ENCODE peak calls at places on chromosomes 2 and 18, in nine cellular contexts. C is cardiac muscle cell; N is neural progenitor cell; R is osteocyte; K is NCI-H2081 treated with DMSO at 0.1 percent for 48 hours; F is activated CD8-positive, alpha-beta memory T cell treated with anti-CD3 and anti-CD28 coated beads for 1 hour; M is lower lobe of right lung; U is M059J; P is progenitor cell of endocrine pancreas. T is an unnamed sample.

GRCh38 chr2:101850991-101851390 is 140.8 kb upstream of the IL1R2 start:
- DNase-seq in N (no peak), P (no peak), M (no peak), R (no peak), K (no peak), C (no peak), F (no peak), U (no peak), T (no peak)

GRCh38 chr2:176814740-176815367 is 397.7 kb upstream of the HNRNPA3 start:
- DNase-seq in U (peak; percentile 25), P (no peak), N (peak; percentile 38), M (no peak), F (no peak), K (peak; percentile 44), R (no peak), C (peak; percentile 13), T (no peak)

GRCh38 chr2:178550352-178550751 is 70.1 kb downstream of the PLEKHA3 start:
- DNase-seq in F (no peak), P (no peak), C (no peak), M (no peak), R (no peak), N (no peak), U (no peak), K (no peak), T (no peak)

GRCh38 chr2:188628989-188629889 is 337.6 kb downstream of the GULP1 start:
- DNase-seq in R (no peak), F (no peak), N (peak; percentile 55), C (peak; percentile 45), U (peak; percentile 98), K (no peak), P (no peak), M (no peak), T (no peak)

GRCh38 chr18:29523371-29523770 is 1346.4 kb upstream of the CDH2 start:
- DNase-seq in F (no peak), N (no peak), R (no peak), P (no peak), U (no peak), K (no peak), M (no peak), C (no peak), T (no peak)

GRCh38 chr18:45850021-45850420 is 24.5 kb downstream of the SIGLEC15 start:
- DNase-seq in U (no peak), P (no peak), R (no peak), C (no peak), N (peak; percentile 42), K (no peak), F (no peak), M (no peak), T (no peak)

GRCh38 chr2:30455339-30455738 is 8.3 kb downstream of the LCLAT1 start:
- DNase-seq in K (no peak), U (no peak), P (no peak), C (no peak), M (no peak), N (no peak), R (no peak), F (no peak), T (no peak)

GRCh38 chr2:221330436-221330835 is 241.7 kb downstream of the EPHA4 start:
- DNase-seq in C (no peak), M (no peak), F (no peak), R (no peak), P (no peak), U (no peak), N (no peak), K (no peak), T (no peak)

GRCh38 chr2:77348821-77349220 is 173.4 kb downstream of the LRRTM4 start:
- DNase-seq in K (no peak), M (no peak), U (no peak), N (no peak), R (no peak), P (no peak), F (no peak), C (no peak), T (no peak)